ENCODE peak calls at places on chromosomes 11 and 22, in nine cellular contexts. P is chondrocyte; M is left ventricle myocardium inferior; F is anterior cingulate cortex; S is PC-3; L is stimulated activated CD4-positive, alpha-beta T cell treated with anti-CD3 and anti-CD28 coated beads, Interleukin-15, amount 100 ng/mL, for 24 hours; J is endothelial cell; Y is NCI-H2081; C is mesendoderm. A is an unnamed sample.

GRCh38 chr11:70490208-70490607 is 91.9 kb downstream of the CTTN start:
- DNase-seq in M (peak; percentile 5), F (no peak), J (no peak), Y (no peak), P (peak; percentile 53), S (no peak), C (no peak), L (peak; percentile 11), A (no peak)

GRCh38 chr22:40749006-40749405 is 69.7 kb downstream of the MCHR1 start:
- DNase-seq in F (no peak), P (no peak), Y (no peak), S (no peak), J (no peak), C (no peak), M (no peak), L (no peak), A (no peak)

GRCh38 chr11:129955282-129955681 is 47.4 kb downstream of the PRDM10 start:
- DNase-seq in P (no peak), Y (no peak), C (no peak), L (no peak), M (no peak), J (no peak), F (no peak), S (no peak), A (no peak)

GRCh38 chr11:12540913-12541587 is 133.2 kb upstream of the TEAD1 start:
- DNase-seq in C (peak; percentile 93), S (peak; percentile 29), M (no peak), J (no peak), F (no peak), P (no peak), L (no peak), Y (no peak), A (peak; percentile 68)

GRCh38 chr11:73267921-73268540 is 4.1 kb upstream of the P2RY6 start:
- DNase-seq in S (no peak), L (no peak), C (no peak), F (no peak), M (no peak), J (no peak), P (no peak), Y (no peak), A (no peak)

GRCh38 chr11:133219543-133219942 is 312.8 kb downstream of the OPCML start:
- DNase-seq in M (no peak), P (no peak), S (no peak), F (no peak), Y (no peak), L (no peak), J (no peak), C (peak; percentile 18), A (no peak)

GRCh38 chr11:109085708-109086373 is 336.1 kb upstream of the C11orf87 start:
- DNase-seq in L (no peak), M (peak; percentile 28), C (no peak), Y (no peak), F (no peak), P (no peak), J (no peak), S (peak; percentile 25), A (no peak)

GRCh38 chr11:112972399-112973115 is 11.3 kb downstream of the NCAM1 start:
- DNase-seq in F (no peak), M (no peak), Y (no peak), P (no peak), C (no peak), S (no peak), L (no peak), J (no peak), A (no peak)

GRCh38 chr11:102683277-102683676 is 22.3 kb downstream of the MMP27 start:
- DNase-seq in Y (no peak), L (no peak), C (peak; percentile 43), P (no peak), M (no peak), S (peak; percentile 53), F (no peak), J (no peak), A (no peak)

GRCh38 chr11:2270322-2271076 is at the start of gene ASCL2:
- DNase-seq in Y (no peak), F (no peak), P (no peak), M (no peak), J (peak; percentile 4), L (no peak), C (no peak), S (no peak), A (no peak)

GRCh38 chr11:59857444-59858434 is 8.5 kb downstream of the TCN1 start:
- DNase-seq in P (no peak), L (peak; percentile 9), M (no peak), Y (no peak), S (peak; percentile 60), J (no peak), C (peak; percentile 89), F (no peak), A (no peak)

GRCh38 chr11:57901756-57902155 is 121.9 kb upstream of the OR9Q1 start:
- DNase-seq in C (peak; percentile 54), Y (no peak), S (peak; percentile 47), P (no peak), M (no peak), L (no peak), J (no peak), F (no peak), A (no peak)

GRCh38 chr22:23503736-23504440 is 76.2 kb downstream of the IGLL1 start:
- DNase-seq in L (no peak), J (no peak), M (no peak), F (no peak), S (no peak), C (no peak), Y (no peak), P (peak; percentile 72), A (no peak)

GRCh38 chr11:111982019-111982464 is 43.2 kb upstream of the DLAT start:
- DNase-seq in F (peak; percentile 54), J (peak; percentile 69), Y (peak; percentile 33), L (peak; percentile 72), P (no peak), S (peak; percentile 84), C (peak; percentile 91), M (no peak), A (no peak)

GRCh38 chr11:57903441-57904123 is 120.1 kb upstream of the OR9Q1 start:
- DNase-seq in J (no peak), F (peak; percentile 19), C (peak; percentile 68), P (no peak), L (peak; percentile 42), M (no peak), Y (no peak), S (peak; percentile 85), A (no peak)

GRCh38 chr11:131495417-131495816 is 125.0 kb downstream of the NTM start:
- DNase-seq in J (no peak), L (no peak), F (peak; percentile 65), S (no peak), C (no peak), M (peak; percentile 67), Y (no peak), P (no peak), A (no peak)

GRCh38 chr11:12655842-12656241 is 18.4 kb upstream of the TEAD1 start:
- DNase-seq in F (no peak), C (no peak), S (no peak), L (no peak), Y (no peak), J (no peak), P (no peak), M (no peak), A (no peak)

GRCh38 chr22:27391092-27391770 is 410.3 kb downstream of the MN1 start:
- DNase-seq in M (peak; percentile 63), P (no peak), S (no peak), Y (no peak), F (no peak), L (no peak), J (no peak), C (peak; percentile 41), A (no peak)